ENCODE peak calls at places on chromosomes 4 and X, in four cellular contexts. X is GM12892, M is GM12891, R is endothelial cell of umbilical vein. F is an unnamed sample.
A peak's percentile ranks its signal among the peaks of the same experiment; 100 is the strongest.

GRCh38 chr4:80321776-80322175 is 13.8 kb upstream of the CFAP299 start:
- DNase-seq in X (no peak), M (no peak), R (no peak), F (no peak)

GRCh38 chrX:39299615-39300014 is 498.4 kb downstream of the MID1IP1 start:
- DNase-seq in X (no peak), M (no peak), R (no peak), F (no peak)

GRCh38 chr4:132332932-132333722 is 816.0 kb upstream of the PCDH10 start:
- DNase-seq in M (no peak), R (peak; percentile 8), X (no peak), F (no peak)

GRCh38 chr4:39562792-39563191 is 35.6 kb upstream of the UGDH start:
- DNase-seq in M (no peak), X (no peak), R (no peak), F (no peak)

GRCh38 chr4:166421556-166422156 is 548.6 kb downstream of the TLL1 start:
- DNase-seq in X (no peak), R (no peak), M (no peak), F (no peak)

GRCh38 chrX:17860811-17861495 is at the start of gene RAI2:
- DNase-seq in M (peak; percentile 2), X (peak; percentile 4), R (no peak), F (no peak)

GRCh38 chr4:185535818-185536729 is 767 bp upstream of the PDLIM3 start:
- DNase-seq in M (no peak), R (peak; percentile 17), X (no peak), F (no peak)

GRCh38 chr4:148770848-148771247 is 328.6 kb upstream of the NR3C2 start:
- DNase-seq in R (peak; percentile 44), X (no peak), M (no peak), F (no peak)

GRCh38 chrX:39308126-39308525 is 506.9 kb downstream of the MID1IP1 start:
- DNase-seq in R (peak; percentile 72), X (no peak), M (no peak), F (no peak)

GRCh38 chr4:98544141-98544817 is 114.1 kb downstream of the TSPAN5 start:
- DNase-seq in X (no peak), M (no peak), R (no peak), F (no peak)

GRCh38 chr4:921830-922331 is 10.2 kb downstream of the GAK start:
- DNase-seq in X (no peak), R (no peak), M (no peak), F (no peak)

GRCh38 chrX:53412441-53412840 is 10.0 kb downstream of the SMC1A start:
- DNase-seq in R (no peak), X (no peak), M (no peak), F (no peak)

GRCh38 chr4:84324303-84324702 is 174.8 kb downstream of the NKX6-1 start:
- DNase-seq in R (no peak), M (no peak), X (no peak), F (no peak)

GRCh38 chr4:1928356-1929235 is 57.4 kb downstream of the NSD2 start:
- DNase-seq in R (no peak), X (no peak), M (no peak), F (no peak)

GRCh38 chr4:20254517-20255250 is 3.0 kb downstream of the SLIT2 start:
- DNase-seq in X (peak; percentile 2), M (peak; percentile 5), R (peak; percentile 57), F (no peak)

GRCh38 chr4:2891294-2891693 is 47.6 kb downstream of the ADD1 start:
- DNase-seq in X (no peak), M (no peak), R (no peak), F (peak; percentile 15)

GRCh38 chrX:65035451-65035779 is 59.2 kb upstream of the ZC4H2 start:
- DNase-seq in X (peak; percentile 6), R (no peak), M (peak; percentile 1), F (no peak)

GRCh38 chr4:15754323-15754722 is 23.8 kb upstream of the CD38 start:
- DNase-seq in X (no peak), R (peak; percentile 86), M (no peak), F (no peak)

GRCh38 chr4:94262163-94263016 is 54.7 kb downstream of the SMARCAD1 start:
- DNase-seq in R (peak; percentile 79), X (no peak), M (no peak), F (no peak)

GRCh38 chr4:13261486-13262257 is 222.5 kb downstream of the RAB28 start:
- DNase-seq in R (no peak), M (no peak), X (no peak), F (no peak)

GRCh38 chrX:152024710-152025109 is 50.2 kb upstream of the GABRE start:
- DNase-seq in X (no peak), M (no peak), R (no peak), F (no peak)

GRCh38 chr4:180028682-180029081 is 2214.5 kb upstream of the TENM3 start:
- DNase-seq in X (no peak), R (no peak), M (no peak), F (no peak)

GRCh38 chrX:103831342-103831802 is 685 bp downstream of the RAB9B start:
- DNase-seq in X (no peak), R (no peak), M (no peak), F (no peak)

GRCh38 chr4:87500107-87500462 is 29.1 kb downstream of the SPARCL1 start:
- DNase-seq in M (no peak), R (no peak), X (no peak), F (no peak)

GRCh38 chrX:148609766-148610698 is 109.6 kb downstream of the AFF2 start:
- DNase-seq in R (no peak), M (no peak), X (no peak), F (no peak)

GRCh38 chrX:37817579-37817978 is 29.8 kb downstream of the DYNLT3 start:
- DNase-seq in R (no peak), X (no peak), M (no peak), F (no peak)

GRCh38 chrX:13598877-13599276 is 29.5 kb downstream of the EGFL6 start:
- DNase-seq in R (peak; percentile 1), X (no peak), M (no peak), F (no peak)

GRCh38 chr4:87219648-87220093 is 747 bp downstream of the KLHL8 start:
- DNase-seq in X (no peak), R (no peak), M (peak; percentile 43), F (peak; percentile 3)

GRCh38 chrX:44228621-44229020 is 114.9 kb downstream of the EFHC2 start:
- DNase-seq in M (no peak), R (no peak), X (no peak), F (no peak)

GRCh38 chrX:38561951-38562719 is 793 bp downstream of the TSPAN7 start:
- DNase-seq in X (no peak), M (no peak), R (no peak), F (no peak)

GRCh38 chr4:121377065-121377464 is 3.8 kb downstream of the QRFPR start:
- DNase-seq in R (no peak), M (no peak), X (no peak), F (no peak)

GRCh38 chrX:12138366-12139313 is at the start of gene FRMPD4:
- DNase-seq in R (no peak), X (no peak), M (peak; percentile 2), F (no peak)

GRCh38 chr4:7359302-7360063 is 75.2 kb downstream of the PSAPL1 start:
- DNase-seq in M (no peak), X (no peak), R (no peak), F (no peak)

GRCh38 chr4:128917781-128918180 is 108.3 kb downstream of the JADE1 start:
- DNase-seq in M (no peak), X (no peak), R (no peak), F (no peak)

GRCh38 chrX:39645059-39645895 is 452.5 kb downstream of the BCOR start:
- DNase-seq in R (peak; percentile 61), M (no peak), X (no peak), F (no peak)

GRCh38 chr4:52868138-52868537 is 6.0 kb downstream of the RASL11B start:
- DNase-seq in M (no peak), R (peak; percentile 19), X (no peak), F (no peak)

GRCh38 chr4:39502034-39502658 is 25.1 kb downstream of the UGDH start:
- DNase-seq in X (no peak), M (no peak), R (peak; percentile 13), F (peak; percentile 28)

GRCh38 chrX:39895228-39896110 is 202.3 kb downstream of the BCOR start:
- DNase-seq in X (no peak), R (no peak), M (no peak), F (no peak)

DNA sequence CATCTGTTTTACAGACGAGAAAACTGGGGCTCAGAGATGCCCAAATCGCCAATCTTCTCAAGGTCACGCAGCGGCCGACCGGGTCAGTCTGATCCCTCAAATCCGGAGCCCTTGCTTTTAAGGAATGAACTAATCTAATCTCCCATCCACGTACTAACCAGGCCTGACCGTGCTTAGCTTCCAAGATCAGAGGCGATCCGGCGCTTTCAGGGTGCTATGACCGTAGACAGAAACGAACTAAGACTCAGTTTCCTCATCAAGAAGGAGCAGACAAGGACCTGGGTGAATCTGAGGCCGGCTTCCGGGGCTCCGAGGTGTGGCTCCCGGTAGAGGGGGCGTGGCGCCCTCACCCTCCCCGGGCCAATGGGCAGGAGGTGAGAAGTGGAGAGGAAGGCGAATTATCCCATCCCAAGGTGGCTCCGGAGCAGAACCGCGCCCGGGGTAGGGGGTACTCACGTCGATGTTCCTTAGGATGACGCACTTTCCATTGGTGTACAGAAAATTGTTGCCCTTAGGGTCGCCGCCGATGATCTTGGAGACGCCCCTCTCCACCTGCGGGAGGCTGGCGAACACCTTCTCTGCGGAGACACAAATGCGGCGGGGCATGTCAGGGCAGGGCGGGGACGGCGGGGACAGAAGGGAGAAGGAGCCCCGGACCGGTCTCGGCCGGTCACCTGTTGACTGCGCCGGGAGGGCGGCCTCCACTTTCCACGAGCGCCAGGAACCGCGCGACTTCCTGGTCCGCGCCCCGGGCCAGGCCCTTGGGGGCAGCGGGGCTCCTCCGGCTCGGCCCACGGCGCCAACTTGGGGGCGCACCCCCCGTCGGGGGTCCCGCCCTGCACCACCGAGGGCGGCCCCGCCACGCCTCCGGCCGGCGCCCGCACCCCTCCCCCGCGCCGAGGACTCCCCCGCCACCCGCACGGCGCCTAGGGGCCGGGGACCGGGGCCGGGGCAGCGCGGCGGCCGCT is 658 bp downstream of the WDR1 start:
- DNase-seq in X (peak; percentile 79), M (peak; percentile 70), R (no peak), F (no peak)
- TF ChIP-seq POLR2A in X (peak; percentile 61), M (no peak), R (no peak), F (no peak)

GRCh38 chrX:118975831-118976598 is 1.6 kb downstream of the LONRF3 start:
- DNase-seq in R (peak; percentile 63), X (peak; percentile 29), M (no peak), F (peak; percentile 74)
- TF ChIP-seq POLR2A in R (no peak), X (no peak), M (no peak), F (no peak)

GRCh38 chrX:68498508-68499379 is at the start of gene YIPF6:
- DNase-seq in M (peak; percentile 39), X (peak; percentile 50), R (peak; percentile 71), F (peak; percentile 61)
- TF ChIP-seq POLR2A in M (peak; percentile 93), X (peak; percentile 96), R (peak; percentile 96), F (peak; percentile 93)

DNA sequence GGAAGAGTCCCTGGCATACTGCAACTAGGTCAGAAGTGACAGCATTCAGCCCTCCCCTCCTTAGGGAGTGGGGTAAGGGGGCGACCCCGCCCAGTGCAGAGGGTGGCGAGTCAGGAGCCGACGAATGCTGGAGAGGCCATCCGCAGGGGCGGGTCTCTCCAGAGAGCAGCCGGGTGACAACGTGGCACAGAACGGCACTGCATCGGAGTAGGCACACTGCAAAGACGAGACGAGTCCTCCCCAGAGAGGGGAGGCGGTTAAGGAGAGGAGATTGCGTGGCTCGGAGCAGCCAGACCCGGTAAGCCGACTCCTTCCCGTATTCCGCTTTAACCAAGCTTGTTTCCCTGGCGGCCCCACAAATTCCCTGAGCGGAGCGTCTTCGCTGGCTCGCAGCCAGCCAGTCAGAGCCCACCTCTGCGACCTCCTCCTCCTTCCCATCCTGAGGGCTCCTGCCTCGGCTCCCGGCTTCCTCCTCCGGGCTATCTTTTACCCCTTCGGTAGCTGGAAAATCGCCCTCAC is 54.9 kb downstream of the LINC00632 start:
- DNase-seq in X (no peak), M (no peak), R (peak; percentile 27), F (peak; percentile 26)
- TF ChIP-seq POLR2A in X (no peak), M (no peak), R (no peak), F (peak; percentile 75)

F was measured in H54.